ENCODE peak calls at places on chromosomes 4 and X, in six cellular contexts. M is GM12878, S is HCT116, E is K562, Q is HepG2, I is Panc1. Y is an unnamed sample.

GRCh38 chr4:152961041-152961751 is 25.1 kb downstream of the FHDC1 start:
- DNase-seq in Q (no peak), E (no peak), I (no peak), M (no peak), S (no peak), Y (no peak)

GRCh38 chr4:53899544-53900274 is 164.7 kb downstream of the CHIC2 start:
- DNase-seq in E (no peak), M (no peak), Q (no peak), I (no peak), S (no peak), Y (no peak)

GRCh38 chrX:154024271-154024670 is 4.6 kb upstream of the IRAK1 start:
- DNase-seq in Q (no peak), I (no peak), M (no peak), S (no peak), E (no peak), Y (no peak)

GRCh38 chr4:121873604-121874003 is 3.3 kb upstream of the BBS7 start:
- DNase-seq in E (peak; percentile 17), M (peak; percentile 17), Q (no peak), I (no peak), S (no peak), Y (no peak)

GRCh38 chrX:153582896-153583295 is 16.0 kb downstream of the CCNQ start:
- DNase-seq in I (no peak), E (peak; percentile 57), S (no peak), M (peak; percentile 23), Q (peak; percentile 7), Y (no peak)

GRCh38 chrX:123740006-123740405 is 7.2 kb upstream of the THOC2 start:
- DNase-seq in I (no peak), Q (no peak), S (no peak), M (no peak), E (no peak), Y (peak; percentile 28)

GRCh38 chr4:87007345-87008181 is 72.8 kb downstream of the AFF1 start:
- DNase-seq in M (no peak), I (no peak), Q (no peak), E (peak; percentile 68), S (no peak), Y (peak; percentile 71)

GRCh38 chrX:133414399-133415275 is 652 bp downstream of the GPC4 start:
- DNase-seq in E (no peak), S (no peak), Q (no peak), M (no peak), I (no peak), Y (peak; percentile 8)

GRCh38 chrX:129833153-129834004 is 10.3 kb downstream of the ZDHHC9 start:
- DNase-seq in I (no peak), E (no peak), S (no peak), M (no peak), Q (no peak), Y (no peak)

GRCh38 chr4:4864940-4865704 is 5.7 kb downstream of the MSX1 start:
- DNase-seq in Q (no peak), E (no peak), M (no peak), I (no peak), S (no peak), Y (peak; percentile 72)

GRCh38 chr4:185119927-185120630 is 23.0 kb upstream of the SLC25A4 start:
- DNase-seq in M (no peak), E (peak; percentile 63), Q (no peak), S (no peak), I (no peak), Y (no peak)

GRCh38 chrX:24229400-24229879 is 79.9 kb downstream of the ZFX start:
- DNase-seq in Q (no peak), E (peak; percentile 13), S (no peak), I (no peak), M (no peak), Y (no peak)

GRCh38 chr4:101349346-101350064 is 2.2 kb upstream of the PPP3CA start:
- DNase-seq in M (no peak), S (peak; percentile 72), I (no peak), Q (no peak), E (no peak), Y (no peak)

GRCh38 chrX:48835524-48836329 is at the start of gene PCSK1N:
- DNase-seq in E (no peak), Q (peak; percentile 88), M (no peak), S (no peak), I (no peak), Y (peak; percentile 61)

GRCh38 chrX:118569676-118570075 is 74.1 kb downstream of the DOCK11 start:
- DNase-seq in Q (no peak), E (no peak), M (no peak), S (no peak), I (no peak), Y (no peak)

GRCh38 chr4:177163532-177163931 is 146.1 kb upstream of the NEIL3 start:
- DNase-seq in I (no peak), E (no peak), S (no peak), Q (no peak), M (no peak), Y (no peak)

GRCh38 chr4:112916868-112917267 is 132.6 kb upstream of the ANK2 start:
- DNase-seq in E (no peak), S (no peak), I (no peak), Q (no peak), M (no peak), Y (peak; percentile 43)

GRCh38 chrX:29225670-29226069 is 638.4 kb downstream of the IL1RAPL1 start:
- DNase-seq in M (no peak), Q (no peak), I (no peak), S (no peak), E (no peak), Y (peak; percentile 88)

GRCh38 chr4:41177016-41177415 is 37.3 kb downstream of the APBB2 start:
- DNase-seq in Q (peak; percentile 80), S (no peak), E (no peak), I (no peak), M (no peak), Y (no peak)

GRCh38 chr4:98150092-98150761 is 7.0 kb upstream of the STPG2 start:
- DNase-seq in S (no peak), I (no peak), E (no peak), M (no peak), Q (no peak), Y (no peak)

GRCh38 chr4:142274137-142274536 is 572.0 kb downstream of the INPP4B start:
- DNase-seq in I (no peak), S (no peak), E (no peak), M (no peak), Q (no peak), Y (no peak)

GRCh38 chr4:153432971-153433752 is 33.0 kb upstream of the TMEM131L start:
- DNase-seq in S (peak; percentile 77), I (peak; percentile 50), Q (peak; percentile 79), E (peak; percentile 80), M (peak; percentile 99), Y (peak; percentile 80)

GRCh38 chrX:48306175-48306574 is 50.3 kb downstream of the SSX3 start:
- DNase-seq in Q (no peak), E (peak; percentile 46), I (no peak), M (no peak), S (no peak), Y (peak; percentile 0)

GRCh38 chr4:77826280-77826679 is 7.1 kb upstream of the CNOT6L start:
- DNase-seq in S (no peak), I (no peak), E (no peak), Q (no peak), M (no peak), Y (no peak)

GRCh38 chrX:47854474-47854873 is 17.8 kb downstream of the ZNF81 start:
- DNase-seq in Q (no peak), S (no peak), I (no peak), E (no peak), M (no peak), Y (peak; percentile 31)

GRCh38 chr4:184344435-184344834 is 126.8 kb upstream of the ENPP6 start:
- DNase-seq in E (no peak), I (no peak), Q (no peak), M (no peak), S (no peak), Y (no peak)

GRCh38 chr4:75432683-75433082 is 81.5 kb downstream of the RCHY1 start:
- DNase-seq in E (peak; percentile 55), Q (peak; percentile 46), M (no peak), I (peak; percentile 2), S (peak; percentile 21), Y (peak; percentile 81)

GRCh38 chr4:148998719-148999118 is 556.5 kb upstream of the NR3C2 start:
- DNase-seq in M (no peak), E (no peak), S (peak; percentile 24), I (no peak), Q (peak; percentile 4), Y (peak; percentile 75)

GRCh38 chrX:67692246-67692645 is 148.4 kb downstream of the AR start:
- DNase-seq in S (no peak), I (no peak), E (no peak), Q (no peak), M (no peak), Y (no peak)

DNA sequence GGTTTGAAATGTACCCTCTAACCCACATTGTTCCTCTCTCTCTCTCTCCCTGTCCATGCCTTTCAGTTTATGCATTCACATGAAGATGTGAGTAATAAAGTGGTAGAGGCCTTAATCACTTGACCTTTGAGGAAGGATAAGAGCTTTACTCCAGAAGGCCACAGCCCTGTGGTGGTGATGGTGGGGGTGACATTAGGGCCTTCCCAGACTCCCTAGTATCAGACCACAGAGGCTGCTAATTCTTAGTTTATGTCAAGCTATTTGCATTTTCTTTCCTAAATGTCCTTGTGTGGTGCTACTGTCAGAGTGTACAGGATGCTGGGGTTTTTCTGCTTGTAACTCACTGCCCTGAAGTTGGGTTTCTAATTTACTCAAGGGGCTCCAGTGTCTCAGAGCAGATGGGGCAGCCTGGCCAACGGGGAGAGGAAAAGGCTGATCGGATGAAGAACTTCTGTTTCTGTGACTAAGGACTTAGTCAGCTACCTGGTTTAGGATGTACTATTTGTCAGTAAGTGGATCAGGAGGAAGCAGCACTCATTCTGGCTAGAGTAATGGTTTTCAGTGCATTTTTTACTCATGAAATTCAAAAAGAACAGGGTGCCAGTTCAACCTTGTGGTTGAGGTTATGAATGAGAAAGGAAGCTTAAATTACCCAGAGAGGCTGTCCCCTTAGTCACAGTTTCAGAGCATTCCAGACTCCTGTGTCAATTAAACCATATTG is 509.6 kb upstream of the DIPK2B start:
- DNase-seq in S (peak; percentile 99), E (no peak), Q (no peak), M (peak; percentile 69), I (peak; percentile 71), Y (no peak)
- TF ChIP-seq POLR2AphosphoS5 in S (no peak), E (no peak), Q (no peak), M (no peak), I (no peak), Y (no peak)

GRCh38 chrX:117120700-117121099 is 657.9 kb upstream of the CT83 start:
- DNase-seq in Q (no peak), E (no peak), M (no peak), I (no peak), S (no peak), Y (no peak)
- TF ChIP-seq REST in Q (no peak), E (no peak), M (no peak), I (no peak), S (no peak), Y (no peak)

GRCh38 chr4:25085621-25086020 is 54.9 kb upstream of the LGI2 start:
- DNase-seq in S (no peak), Q (no peak), M (no peak), E (no peak), I (no peak), Y (no peak)
- H3K27me3 ChIP-seq in S (peaks cover 3% of the 10 kb centered on the region), Q (peaks cover 1% of the 10 kb centered on the region), M (no peaks in the 10 kb centered on the region), E (peaks cover 20% of the 10 kb centered on the region), I (no peaks in the 10 kb centered on the region), Y (peaks cover 20% of the 10 kb centered on the region)

GRCh38 chr4:64326507-64326906 is 82.7 kb downstream of the TECRL start:
- DNase-seq in Q (no peak), S (no peak), M (no peak), I (no peak), E (no peak), Y (no peak)
- TF ChIP-seq POLR2AphosphoS5 in Q (no peak), S (no peak), M (no peak), I (no peak), E (no peak), Y (no peak)

Y was measured in GM23338.